ENCODE peak calls at places on chromosomes 2 and 18, in eight cellular contexts. X is astrocyte of the spinal cord, R is neural progenitor cell, G is Caco-2, J is heart left ventricle, E is cardiac muscle cell, M is GM23338, Y is AG09309. S is an unnamed sample.

GRCh38 chr2:134398300-134398699 is 144.4 kb downstream of the MGAT5 start:
- DNase-seq in X (peak), R (no peak), G (no peak), J (no peak), E (no peak), M (no peak), Y (no peak), S (peak)

GRCh38 chr2:10873790-10874437 is 37.8 kb upstream of the KCNF1 start:
- DNase-seq in X (no peak), R (no peak), G (no peak), J (peak), E (no peak), M (no peak), Y (no peak), S (peak)

GRCh38 chr2:33246432-33246831 is 230.0 kb upstream of the RASGRP3 start:
- DNase-seq in X (no peak), R (no peak), G (no peak), J (no peak), E (no peak), M (no peak), Y (no peak), S (no peak)

GRCh38 chr2:217804786-217805678 is 197.8 kb downstream of the TNS1 start:
- DNase-seq in X (no peak), R (peak), G (no peak), J (no peak), E (no peak), M (no peak), Y (no peak), S (peak)

GRCh38 chr2:106020032-106020431 is 174.1 kb downstream of the UXS1 start:
- DNase-seq in X (peak), R (no peak), G (no peak), J (peak), E (no peak), M (no peak), Y (no peak), S (no peak)

GRCh38 chr18:39796413-39796812 is 2158.6 kb upstream of the PIK3C3 start:
- DNase-seq in X (no peak), R (no peak), G (no peak), J (no peak), E (no peak), M (no peak), Y (no peak), S (peak)

GRCh38 chr2:43129676-43130547 is 96.5 kb downstream of the ZFP36L2 start:
- DNase-seq in X (no peak), R (no peak), G (peak), J (no peak), E (no peak), M (no peak), Y (no peak), S (no peak)

GRCh38 chr2:182715121-182715895 is 749 bp upstream of the DNAJC10 start:
- DNase-seq in X (peak), R (no peak), G (no peak), J (no peak), E (no peak), M (no peak), Y (peak), S (peak)

GRCh38 chr2:43480874-43481273 is 115.0 kb downstream of the THADA start:
- DNase-seq in X (no peak), R (no peak), G (no peak), J (no peak), E (no peak), M (no peak), Y (no peak), S (no peak)

GRCh38 chr2:1546023-1546591 is 132.8 kb downstream of the TPO start:
- DNase-seq in X (peak), R (peak), G (no peak), J (no peak), E (peak), M (peak), Y (no peak), S (peak)

GRCh38 chr18:61894751-61895524 is 2.1 kb upstream of the RNF152 start:
- DNase-seq in X (no peak), R (peak), G (no peak), J (peak), E (peak), M (peak), Y (no peak), S (no peak)

GRCh38 chr2:2769481-2770431 is 438.7 kb upstream of the MYT1L start:
- DNase-seq in X (no peak), R (no peak), G (no peak), J (peak), E (peak), M (no peak), Y (no peak), S (peak)

GRCh38 chr2:176002684-176003225 is 688 bp upstream of the LNPK start:
- DNase-seq in X (peak), R (no peak), G (no peak), J (peak), E (peak), M (peak), Y (no peak), S (peak)

GRCh38 chr2:99754215-99754614 is 264.4 kb upstream of the REV1 start:
- DNase-seq in X (no peak), R (no peak), G (no peak), J (no peak), E (no peak), M (no peak), Y (peak), S (peak)

GRCh38 chr2:143361346-143361745 is 232.1 kb downstream of the ARHGAP15 start:
- DNase-seq in X (no peak), R (no peak), G (no peak), J (no peak), E (no peak), M (no peak), Y (no peak), S (no peak)

GRCh38 chr2:239339726-239340654 is 60.8 kb downstream of the HDAC4 start:
- DNase-seq in X (no peak), R (no peak), G (no peak), J (no peak), E (no peak), M (no peak), Y (no peak), S (no peak)

GRCh38 chr2:239114119-239114581 is 266.3 kb downstream of the TWIST2 start:
- DNase-seq in X (peak), R (no peak), G (no peak), J (no peak), E (no peak), M (no peak), Y (no peak), S (peak)

GRCh38 chr2:29650634-29651097 is 270.7 kb downstream of the ALK start:
- DNase-seq in X (no peak), R (no peak), G (no peak), J (no peak), E (no peak), M (no peak), Y (no peak), S (peak)

DNA sequence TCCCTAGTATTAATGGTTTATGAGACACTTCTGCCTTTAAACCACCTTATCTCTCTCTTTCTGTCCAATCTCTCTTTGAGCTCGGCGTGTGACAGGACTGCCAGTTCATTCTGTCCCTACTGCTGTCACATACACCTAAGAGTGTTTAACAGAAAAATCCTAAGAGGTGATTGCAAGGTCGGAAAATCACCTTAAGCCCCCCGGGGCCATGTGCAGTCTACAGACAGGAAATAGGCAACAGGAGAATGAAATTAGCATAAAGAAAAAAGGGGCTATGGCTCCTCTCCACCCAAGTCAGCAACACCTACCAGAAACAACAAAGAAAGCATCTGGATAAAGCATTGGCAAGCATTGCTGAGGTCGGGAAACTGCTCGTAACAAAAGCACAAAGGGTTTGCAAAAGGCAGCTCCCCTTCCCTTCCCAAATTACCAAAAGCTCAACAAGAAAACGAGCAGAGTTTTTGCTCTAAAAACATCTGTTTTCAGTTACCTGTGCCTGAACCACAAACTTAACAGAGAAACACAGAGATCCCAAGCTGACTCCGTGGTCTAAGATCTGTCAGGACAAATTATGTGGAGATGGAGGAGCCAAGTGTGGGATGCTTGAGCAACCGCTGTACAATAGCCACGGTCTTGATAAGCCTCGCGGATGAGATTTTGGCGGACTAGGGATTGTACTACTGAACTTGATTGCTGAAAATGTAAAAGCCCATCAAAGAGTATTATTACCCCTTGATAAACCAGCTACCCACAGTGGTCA is 30.4 kb downstream of the ANKRD44 start:
- DNase-seq in X (peak), R (peak), G (no peak), J (no peak), E (no peak), M (no peak), Y (peak), S (no peak)
- H3K4me3 ChIP-seq in X (no peak), R (no peak), G (no peak), J (no peak), E (no peak), M (no peak), Y (no peak), S (no peak)

GRCh38 chr2:223311889-223312288 is 259.9 kb downstream of the KCNE4 start:
- DNase-seq in X (no peak), R (no peak), G (no peak), J (no peak), E (no peak), M (no peak), Y (no peak), S (no peak)

DNA sequence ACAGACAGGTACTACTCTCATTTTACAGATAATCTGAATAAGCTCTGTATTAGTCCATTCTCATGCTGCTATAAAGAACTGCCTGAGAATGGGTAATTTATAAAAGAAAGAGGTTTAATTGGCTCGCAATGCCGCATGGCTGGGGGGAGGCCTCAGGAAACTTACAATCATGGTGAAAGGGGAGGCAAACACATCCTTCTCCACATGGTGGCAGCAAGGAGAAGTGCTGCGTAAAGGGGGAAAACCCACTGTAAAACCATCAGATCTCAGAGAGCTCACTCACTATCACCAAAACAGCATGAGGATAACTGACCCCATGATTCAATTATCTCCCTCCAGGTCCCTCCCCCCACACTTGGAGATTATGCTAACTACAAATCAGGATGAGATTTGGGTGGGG is 254.4 kb downstream of the KCNE4 start:
- DNase-seq in X (peak), R (peak), G (no peak), J (no peak), E (peak), M (peak), Y (no peak), S (peak)
- TF ChIP-seq CTCF in X (peak), R (peak), G (peak), J (peak), E (peak), M (peak), Y (peak), S (peak)

DNA sequence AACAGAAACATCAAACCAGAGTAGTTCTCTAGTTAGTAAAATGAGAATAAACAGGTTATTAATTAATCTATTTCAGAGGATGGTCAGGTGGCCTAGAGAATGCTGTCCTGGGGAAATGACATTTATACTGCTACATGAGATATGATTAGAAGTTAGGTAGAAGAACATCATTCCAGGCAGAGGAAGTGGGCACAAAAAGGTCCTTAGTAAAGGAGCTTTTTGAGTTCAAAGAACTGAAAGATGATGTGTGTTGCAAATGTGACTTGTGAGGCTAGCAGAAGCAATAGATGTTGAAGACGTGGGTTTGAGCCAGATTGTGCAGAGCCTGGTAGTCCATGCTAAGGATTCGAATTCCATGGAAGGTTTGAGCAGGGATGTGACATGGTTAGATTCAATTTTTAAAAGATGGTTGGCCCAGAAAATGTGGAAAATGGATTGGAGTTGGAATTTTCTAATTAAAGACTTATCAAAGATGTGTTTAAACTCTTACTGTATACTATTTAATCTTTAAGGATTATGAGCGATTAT is 34.2 kb downstream of the RAB10 start:
- DNase-seq in X (no peak), R (no peak), G (no peak), J (no peak), E (no peak), M (no peak), Y (no peak), S (no peak)
- H3K4me3 ChIP-seq in X (no peak), R (no peak), G (no peak), J (no peak), E (no peak), M (no peak), Y (no peak), S (no peak)

DNA sequence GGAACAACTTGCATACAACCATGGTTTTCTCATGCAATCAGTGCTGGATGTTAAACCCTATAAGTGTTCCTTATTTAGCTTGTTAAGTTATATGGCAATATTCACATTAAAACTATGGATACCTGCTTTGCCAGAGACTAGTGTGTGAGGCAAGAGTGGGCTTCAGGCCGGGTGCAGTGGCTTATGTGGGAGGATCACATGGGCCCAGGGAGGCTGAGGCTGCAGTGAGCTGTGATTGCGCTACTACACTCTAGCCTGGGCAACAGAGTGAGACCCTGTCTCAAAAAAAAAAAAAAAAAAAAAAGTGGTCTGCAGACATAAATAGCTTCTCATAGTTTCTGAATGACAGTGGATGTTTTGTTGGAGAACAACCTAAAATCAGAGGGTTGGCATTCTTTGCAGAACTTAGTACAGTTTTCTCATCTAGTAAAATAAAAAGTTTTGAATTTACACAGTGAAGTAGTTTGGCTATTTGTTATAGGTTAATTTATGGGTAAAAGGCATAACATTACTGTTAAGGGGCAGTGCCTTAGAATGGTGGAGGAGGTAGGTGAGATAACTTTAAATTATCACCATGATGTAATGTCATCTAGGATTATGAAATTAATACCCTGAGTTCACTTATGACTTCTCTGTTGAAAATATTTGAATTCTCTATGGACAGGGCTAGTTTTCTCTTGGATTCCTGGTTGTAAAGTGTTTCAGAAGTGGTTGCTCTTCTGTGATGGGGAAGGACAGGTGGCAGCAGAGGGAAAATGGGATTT is 5.3 kb downstream of the CERS6 start:
- DNase-seq in X (no peak), R (no peak), G (no peak), J (no peak), E (no peak), M (no peak), Y (no peak), S (no peak)
- TF ChIP-seq CTCF in X (no peak), R (no peak), G (no peak), J (no peak), E (no peak), M (peak), Y (no peak), S (peak)

DNA sequence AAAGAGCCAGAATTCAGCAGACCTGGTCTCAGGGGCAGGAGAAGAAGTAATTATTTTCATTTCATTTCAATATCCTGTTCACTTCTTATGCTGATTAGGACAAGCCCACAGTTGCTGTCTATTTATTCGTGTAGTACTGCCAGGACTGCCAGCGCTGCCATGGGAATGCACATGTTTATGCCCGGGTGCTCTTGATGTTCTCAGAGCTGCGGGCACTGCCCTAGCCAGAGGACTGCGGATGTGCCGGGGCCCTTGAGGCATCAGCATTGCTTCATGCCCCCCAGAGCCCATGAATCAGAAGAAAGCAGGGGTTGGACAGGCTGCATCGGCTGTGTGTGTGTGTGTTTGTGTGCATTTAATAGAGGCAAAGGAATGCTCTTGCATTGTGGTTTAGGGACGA is 45.5 kb upstream of the DLX2 start:
- DNase-seq in X (no peak), R (no peak), G (no peak), J (no peak), E (no peak), M (no peak), Y (peak), S (peak)
- H3K4me3 ChIP-seq in X (no peak), R (no peak), G (no peak), J (no peak), E (no peak), M (no peak), Y (peak), S (no peak)

GRCh38 chr2:7083580-7084509 is 166.6 kb downstream of the RNF144A start:
- DNase-seq in X (peak), R (peak), G (no peak), J (no peak), E (peak), M (peak), Y (no peak), S (peak)
- TF ChIP-seq CTCF in X (peak), R (peak), G (peak), J (peak), E (peak), M (peak), Y (peak), S (peak)

GRCh38 chr2:237879058-237879430 is 19.6 kb downstream of the RAMP1 start:
- DNase-seq in X (peak), R (no peak), G (no peak), J (no peak), E (no peak), M (no peak), Y (no peak), S (peak)

GRCh38 chr2:237879991-237880560 is 20.7 kb downstream of the RAMP1 start:
- DNase-seq in X (no peak), R (no peak), G (no peak), J (no peak), E (no peak), M (no peak), Y (no peak), S (no peak)

GRCh38 chr2:237876951-237877491 is 17.6 kb downstream of the RAMP1 start:
- DNase-seq in X (no peak), R (no peak), G (no peak), J (no peak), E (no peak), M (no peak), Y (no peak), S (no peak)

GRCh38 chr2:237877576-237878307 is 18.3 kb downstream of the RAMP1 start:
- DNase-seq in X (no peak), R (no peak), G (no peak), J (no peak), E (no peak), M (no peak), Y (no peak), S (no peak)

GRCh38 chr2:237878321-237879057 is 19.1 kb downstream of the RAMP1 start:
- DNase-seq in X (no peak), R (no peak), G (no peak), J (no peak), E (no peak), M (no peak), Y (no peak), S (no peak)
- H3K4me3 ChIP-seq in X (no peak), R (no peak), G (no peak), J (no peak), E (no peak), M (no peak), Y (no peak), S (no peak)

DNA sequence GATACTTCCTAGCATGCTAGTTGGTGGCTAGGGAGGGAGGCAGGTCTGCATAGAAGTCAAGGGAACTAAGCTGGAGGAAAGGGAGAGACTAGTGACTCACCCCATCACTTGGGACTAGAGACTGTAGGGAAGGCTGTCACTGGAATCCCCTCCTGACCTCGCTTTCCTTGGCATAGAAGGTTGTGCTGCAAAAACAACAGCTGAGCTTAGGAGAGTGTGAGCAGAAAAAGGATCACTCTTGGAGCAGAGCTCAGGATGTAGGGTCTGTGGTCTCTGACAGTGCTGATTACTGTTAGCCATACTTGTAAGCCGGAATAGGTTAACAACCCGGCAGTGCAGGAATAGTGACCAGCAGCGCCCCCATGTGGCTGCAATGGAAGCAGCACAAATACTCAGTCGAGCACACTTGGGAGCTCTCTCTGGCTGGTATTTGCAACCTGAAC is 66.9 kb upstream of the SMAD2 start:
- DNase-seq in X (no peak), R (peak), G (no peak), J (no peak), E (no peak), M (peak), Y (no peak), S (no peak)
- TF ChIP-seq CTCF in X (peak), R (peak), G (no peak), J (peak), E (peak), M (peak), Y (peak), S (peak)

DNA sequence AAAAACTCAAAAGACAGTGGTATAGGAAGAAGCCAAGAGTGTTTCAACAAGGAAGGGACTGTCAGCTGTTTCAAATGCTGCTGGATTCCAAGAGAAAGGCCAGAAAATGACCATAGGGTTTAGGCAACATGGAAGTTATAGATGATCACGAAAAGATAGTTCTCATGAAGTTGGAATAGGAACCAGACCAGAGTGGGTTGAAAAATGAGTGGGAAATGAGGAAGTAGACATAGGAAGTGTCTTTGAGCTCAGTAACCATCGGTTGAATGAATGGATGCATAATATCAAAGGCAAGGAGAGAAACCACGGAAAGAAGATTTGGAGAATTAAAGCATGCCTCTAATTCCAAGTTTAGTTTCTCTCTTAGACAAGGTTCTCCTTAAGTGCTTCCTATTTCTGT is 1.3 kb downstream of the NCAPH start:
- DNase-seq in X (no peak), R (no peak), G (no peak), J (no peak), E (no peak), M (no peak), Y (no peak), S (no peak)
- H3K4me3 ChIP-seq in X (no peak), R (peak), G (no peak), J (no peak), E (no peak), M (peak), Y (no peak), S (no peak)